ENCODE peak calls at places on chromosome 1, in seven cellular contexts. R, V, W, D, B, J and G are unnamed samples.

GRCh38 chr1:221040716-221041275 is 161.6 kb downstream of the HLX start:
- DNase-seq in R (no peak), J (no peak), B (no peak), W (no peak), D (no peak), V (no peak), G (no peak)

GRCh38 chr1:180213401-180214177 is 16.5 kb upstream of the LHX4 start:
- DNase-seq in V (no peak), B (no peak), J (no peak), R (no peak), W (peak), D (peak), G (peak)

GRCh38 chr1:115630342-115630741 is 11.4 kb upstream of the VANGL1 start:
- DNase-seq in R (no peak), D (no peak), W (no peak), V (no peak), J (no peak), B (no peak), G (peak)

GRCh38 chr1:2233997-2234761 is 6.1 kb downstream of the SKI start:
- DNase-seq in D (peak), B (no peak), J (peak), W (peak), V (peak), R (peak), G (peak)

GRCh38 chr1:160373696-160374095 is 6.8 kb downstream of the NHLH1 start:
- DNase-seq in D (no peak), V (no peak), W (no peak), R (no peak), B (no peak), J (peak), G (no peak)

GRCh38 chr1:185396126-185396525 is 79.1 kb upstream of the IVNS1ABP start:
- DNase-seq in D (no peak), W (no peak), J (no peak), R (no peak), V (no peak), B (no peak), G (no peak)

GRCh38 chr1:240691521-240692338 is 79.8 kb upstream of the GREM2 start:
- DNase-seq in D (peak), V (no peak), J (peak), R (peak), W (no peak), B (no peak), G (peak)

GRCh38 chr1:189874715-189875440 is 602.8 kb downstream of the BRINP3 start:
- DNase-seq in B (no peak), D (no peak), W (no peak), V (no peak), R (no peak), J (no peak), G (no peak)

GRCh38 chr1:61807606-61808005 is 65.3 kb downstream of the PATJ start:
- DNase-seq in R (no peak), D (no peak), W (no peak), V (no peak), B (no peak), J (peak), G (no peak)

GRCh38 chr1:211198111-211198510 is 61.1 kb upstream of the RCOR3 start:
- DNase-seq in V (no peak), B (no peak), J (peak), R (no peak), W (no peak), D (no peak), G (peak)

GRCh38 chr1:118101445-118101844 is 83.6 kb downstream of the SPAG17 start:
- DNase-seq in W (no peak), V (no peak), D (no peak), B (no peak), R (no peak), J (no peak), G (peak)

GRCh38 chr1:39116868-39117728 is 87.4 kb upstream of the MACF1 start:
- DNase-seq in W (no peak), R (no peak), B (no peak), V (no peak), D (no peak), J (no peak), G (peak)

GRCh38 chr1:226569879-226570547 is 21.4 kb downstream of the STUM start:
- DNase-seq in W (peak), B (no peak), J (no peak), R (no peak), D (peak), V (no peak), G (no peak)

GRCh38 chr1:156073110-156073693 is 9.1 kb downstream of the MEX3A start:
- DNase-seq in D (no peak), V (no peak), W (no peak), J (no peak), B (no peak), R (no peak), G (no peak)

GRCh38 chr1:203038217-203038741 is 12.0 kb downstream of the PPFIA4 start:
- DNase-seq in B (peak), W (peak), J (peak), R (peak), D (peak), V (peak), G (no peak)

GRCh38 chr1:232589809-232590741 is 39.9 kb downstream of the SIPA1L2 start:
- DNase-seq in D (no peak), B (no peak), R (no peak), W (no peak), V (no peak), J (no peak), G (no peak)

GRCh38 chr1:204348722-204349121 is 11.0 kb downstream of the PLEKHA6 start:
- DNase-seq in J (peak), W (peak), B (peak), R (peak), V (no peak), D (no peak), G (no peak)

GRCh38 chr1:16017461-16018303 is at the start of gene HSPB7:
- DNase-seq in V (no peak), R (peak), B (peak), W (peak), D (peak), J (peak), G (peak)

GRCh38 chr1:241555526-241555925 is 23.3 kb downstream of the KMO start:
- DNase-seq in J (no peak), V (no peak), D (no peak), R (no peak), B (no peak), W (no peak), G (no peak)

GRCh38 chr1:6960291-6960758 is 175.1 kb downstream of the CAMTA1 start:
- DNase-seq in R (peak), D (no peak), W (no peak), J (peak), B (no peak), V (peak), G (no peak)

GRCh38 chr1:111346089-111346885 is 55.6 kb downstream of the CHIA start:
- DNase-seq in V (peak), W (peak), J (peak), R (peak), B (peak), D (peak), G (peak)

GRCh38 chr1:99548924-99549605 is 96.8 kb upstream of the PALMD start:
- DNase-seq in D (no peak), V (no peak), B (no peak), W (no peak), R (no peak), J (peak), G (no peak)

GRCh38 chr1:117058810-117059209 is 1.3 kb upstream of the TTF2 start:
- DNase-seq in R (no peak), J (no peak), D (no peak), V (no peak), W (no peak), B (no peak), G (no peak)

GRCh38 chr1:181033799-181034391 is at the start of gene MR1:
- DNase-seq in B (no peak), R (no peak), D (no peak), V (peak), J (peak), W (no peak), G (peak)

GRCh38 chr1:196608401-196609113 is at the start of gene KCNT2:
- DNase-seq in J (peak), B (peak), D (peak), W (peak), R (peak), V (peak), G (no peak)

GRCh38 chr1:207897188-207897587 is 13.7 kb downstream of the CD34 start:
- DNase-seq in J (no peak), V (no peak), R (no peak), D (no peak), B (no peak), W (no peak), G (no peak)
- H3K27ac ChIP-seq in J (no peak), V (no peak), R (no peak), D (no peak), B (no peak), W (peak), G (no peak)

DNA sequence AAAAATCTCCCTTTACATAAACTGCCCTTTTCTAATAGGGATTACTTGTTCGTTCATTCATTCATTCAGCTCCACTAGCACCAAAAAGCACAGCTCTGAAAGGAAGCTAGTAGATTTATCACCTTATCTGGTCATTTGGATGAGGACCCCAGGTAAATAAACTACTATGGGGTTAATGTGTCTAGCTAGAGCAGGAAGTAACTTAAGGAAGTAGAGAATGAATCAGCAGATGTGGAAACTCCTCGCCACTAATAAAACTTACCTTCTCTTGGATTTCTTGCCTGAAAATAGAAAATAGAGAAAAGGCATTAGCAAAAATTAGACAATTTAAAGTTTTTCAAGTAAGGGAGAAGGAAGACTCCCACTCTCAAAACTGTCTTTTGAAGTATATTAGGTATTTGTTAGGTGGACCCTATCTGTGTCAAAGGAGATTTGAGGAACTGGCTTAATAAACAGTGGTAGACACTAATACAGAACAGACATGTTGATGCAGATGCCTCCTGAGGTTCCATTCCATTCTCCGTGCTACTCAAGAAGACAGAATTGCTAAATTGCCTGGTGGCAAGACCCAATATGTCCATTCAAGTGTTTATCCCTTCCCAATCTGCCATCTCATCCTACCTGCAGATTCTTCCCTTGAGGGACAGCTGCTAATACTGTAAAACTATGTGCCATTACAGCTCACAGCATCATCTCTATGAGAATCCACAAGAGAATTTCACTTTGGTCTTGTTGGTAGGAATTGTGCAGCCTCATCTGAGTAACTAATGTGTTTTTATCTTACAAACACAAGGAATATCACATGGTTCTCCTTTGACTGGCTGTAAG is 14.9 kb downstream of the SELL start:
- DNase-seq in D (no peak), V (no peak), B (no peak), J (no peak), R (no peak), W (no peak), G (peak)
- H3K27ac ChIP-seq in D (no peak), V (no peak), B (no peak), J (no peak), R (no peak), W (no peak), G (no peak)

DNA sequence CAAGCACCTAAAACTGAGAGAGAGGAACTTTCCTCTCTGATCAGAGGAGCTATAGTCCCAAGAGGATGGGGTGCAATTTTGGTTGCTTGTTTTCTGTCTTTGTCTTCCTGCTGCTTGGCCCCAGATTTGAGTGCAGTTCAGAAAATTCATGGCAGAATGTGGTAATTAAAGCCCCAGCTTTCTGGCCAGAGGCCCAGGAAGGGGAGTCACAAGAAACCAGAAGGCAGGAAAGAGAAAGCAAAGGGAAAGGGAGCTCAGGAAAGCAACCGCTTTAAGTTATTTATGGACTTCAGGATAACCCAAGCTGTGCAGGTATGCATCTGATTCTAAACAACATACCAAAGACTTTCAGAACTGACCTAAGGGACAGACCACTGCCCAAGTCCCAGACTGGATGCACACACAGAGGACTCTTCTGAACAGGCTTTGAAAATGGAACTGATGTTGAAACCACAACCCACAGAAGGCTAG is 88.8 kb downstream of the ST3GAL3 start:
- DNase-seq in D (no peak), V (no peak), W (no peak), R (no peak), B (no peak), J (peak), G (no peak)
- H3K27ac ChIP-seq in D (no peak), V (peak), W (no peak), R (no peak), B (no peak), J (peak), G (no peak)

GRCh38 chr1:182698977-182699672 is 14.7 kb upstream of the RGS8 start:
- DNase-seq in R (peak), V (no peak), W (peak), B (no peak), D (peak), J (no peak), G (no peak)

GRCh38 chr1:182702826-182703524 is 18.6 kb upstream of the RGS8 start:
- DNase-seq in J (no peak), W (no peak), R (no peak), B (no peak), D (no peak), V (no peak), G (no peak)

GRCh38 chr1:182703539-182703938 is 19.2 kb upstream of the RGS8 start:
- DNase-seq in D (no peak), J (no peak), R (no peak), W (no peak), B (no peak), V (no peak), G (no peak)

GRCh38 chr1:182700351-182700709 is 15.9 kb upstream of the RGS8 start:
- DNase-seq in D (no peak), J (no peak), W (no peak), B (no peak), R (no peak), V (no peak), G (no peak)

GRCh38 chr1:182699673-182700350 is 15.4 kb upstream of the RGS8 start:
- DNase-seq in J (no peak), R (peak), W (peak), V (no peak), D (peak), B (peak), G (no peak)
- H3K27ac ChIP-seq in J (no peak), R (no peak), W (peak), V (no peak), D (no peak), B (no peak), G (no peak)

GRCh38 chr1:47523812-47524170 is 85.9 kb downstream of the FOXD2 start:
- DNase-seq in V (no peak), B (no peak), W (no peak), D (no peak), R (no peak), J (no peak), G (no peak)

GRCh38 chr1:47529520-47530098 is 91.8 kb downstream of the FOXD2 start:
- DNase-seq in B (no peak), V (no peak), J (no peak), W (no peak), D (no peak), R (no peak), G (peak)

GRCh38 chr1:47522890-47523811 is 85.3 kb downstream of the FOXD2 start:
- DNase-seq in J (no peak), V (no peak), W (no peak), R (no peak), B (no peak), D (no peak), G (no peak)

GRCh38 chr1:47524272-47524671 is 86.4 kb downstream of the FOXD2 start:
- DNase-seq in D (no peak), B (no peak), R (no peak), J (no peak), V (no peak), W (no peak), G (no peak)

DNA sequence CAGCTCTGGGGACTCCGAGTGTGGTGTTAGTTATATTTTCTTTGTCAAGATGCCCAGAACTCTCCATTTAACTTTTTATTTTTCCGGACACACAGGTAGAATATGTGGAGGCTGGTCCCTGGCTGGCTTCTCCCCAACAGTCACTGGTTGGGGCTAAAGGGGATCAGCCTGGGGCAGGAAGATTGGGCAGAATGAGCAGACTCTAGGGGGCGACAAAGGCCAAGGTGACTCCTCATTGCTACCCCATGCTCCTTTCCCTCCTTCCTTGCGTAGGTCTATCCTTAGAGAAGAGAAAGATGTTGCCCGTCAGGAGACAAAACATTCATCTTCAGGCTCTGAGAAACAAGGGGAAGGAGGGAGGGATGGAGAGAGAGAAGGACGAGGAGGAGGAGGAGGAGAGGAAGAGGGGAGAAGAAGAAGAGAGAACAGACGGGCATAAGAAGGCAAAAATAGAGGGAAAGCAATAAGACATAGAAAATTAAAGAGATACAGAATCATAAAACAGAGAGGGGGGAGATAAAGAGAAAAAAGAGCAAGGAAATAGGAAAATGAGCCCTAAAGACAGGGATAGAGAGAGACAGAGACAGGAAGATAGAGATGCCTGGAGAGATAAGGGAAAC is 89.9 kb downstream of the FOXD2 start:
- DNase-seq in R (no peak), J (no peak), B (no peak), V (no peak), D (peak), W (no peak), G (no peak)
- H3K27ac ChIP-seq in R (no peak), J (no peak), B (no peak), V (no peak), D (no peak), W (no peak), G (no peak)

GRCh38 chr1:234373938-234374240 is 633 bp downstream of the COA6 start:
- DNase-seq in V (no peak), W (no peak), J (no peak), B (no peak), R (no peak), D (no peak), G (no peak)

GRCh38 chr1:234373064-234373937 is at the start of gene COA6:
- DNase-seq in J (peak), D (peak), V (peak), R (peak), B (peak), W (peak), G (peak)

GRCh38 chr1:234369784-234370183 is 3.5 kb upstream of the COA6 start:
- DNase-seq in J (peak), B (no peak), D (no peak), R (no peak), V (peak), W (no peak), G (no peak)

GRCh38 chr1:234371414-234371813 is 1.8 kb upstream of the COA6 start:
- DNase-seq in V (no peak), D (no peak), J (no peak), W (no peak), B (no peak), R (no peak), G (no peak)

DNA sequence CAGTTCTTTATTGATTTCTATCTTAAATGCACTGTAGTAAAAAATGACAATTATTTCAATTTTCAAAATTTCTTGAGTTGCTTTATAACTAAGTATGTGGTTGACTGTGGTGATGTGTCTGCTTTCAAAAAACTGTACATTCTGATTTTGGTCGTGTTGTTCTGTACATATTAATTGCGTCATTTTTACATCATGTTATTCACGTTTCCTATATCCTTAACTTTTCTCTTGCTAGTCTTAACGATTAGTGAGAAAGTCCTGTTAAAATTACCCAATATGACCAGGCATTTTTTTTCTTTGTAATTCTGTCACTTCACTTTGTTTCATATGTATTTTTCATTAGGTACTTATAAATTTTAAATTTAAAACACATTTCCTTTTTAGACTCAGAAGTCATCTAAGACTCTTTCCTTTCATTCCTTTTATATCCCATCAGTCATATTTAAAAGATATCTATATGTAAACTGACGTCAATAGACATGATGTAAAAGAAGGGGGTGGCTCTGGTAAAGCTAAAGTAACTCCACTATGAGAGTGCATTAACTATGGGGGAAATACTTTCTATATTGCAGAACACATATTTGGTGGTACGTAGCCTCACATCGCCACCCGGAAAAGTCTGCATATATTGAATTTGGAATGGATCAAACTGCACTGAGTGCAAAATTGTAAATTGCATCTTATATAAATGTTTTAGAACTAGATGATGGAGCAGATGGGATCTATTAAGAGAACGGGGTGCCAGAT is 1.1 kb upstream of the COA6 start:
- DNase-seq in B (no peak), R (no peak), W (no peak), J (no peak), V (no peak), D (no peak), G (no peak)
- H3K27ac ChIP-seq in B (no peak), R (peak), W (peak), J (no peak), V (no peak), D (no peak), G (no peak)

DNA sequence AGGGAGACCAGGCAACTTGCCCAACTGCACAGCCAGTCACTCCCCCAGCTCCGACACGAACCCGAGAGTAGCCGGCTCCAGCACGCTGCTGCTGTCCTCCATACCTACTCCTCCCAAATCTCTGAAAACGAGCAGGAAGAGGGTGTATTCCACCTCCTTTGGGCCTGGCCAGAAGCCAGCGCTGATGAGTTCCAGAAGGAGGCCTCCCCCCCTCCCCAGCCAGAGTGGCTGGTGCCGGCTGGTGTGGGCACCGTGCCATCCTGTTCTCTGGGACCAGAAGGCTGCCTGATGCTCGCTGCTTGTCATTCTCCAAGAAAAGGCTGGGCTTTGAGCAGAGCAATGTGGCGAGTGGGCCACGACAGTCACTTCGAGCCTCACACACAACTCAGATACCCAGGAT is 22.2 kb downstream of the KCNN3 start:
- DNase-seq in V (no peak), B (peak), D (no peak), J (no peak), W (no peak), R (peak), G (no peak)
- H3K27ac ChIP-seq in V (no peak), B (peak), D (no peak), J (no peak), W (no peak), R (peak), G (no peak)

GRCh38 chr1:223731076-223731770 is 18.9 kb downstream of the CAPN2 start:
- DNase-seq in R (peak), D (no peak), W (peak), B (peak), V (no peak), J (peak), G (peak)
- H3K27ac ChIP-seq in R (peak), D (no peak), W (peak), B (peak), V (peak), J (peak), G (peak)